ENCODE peak calls at places on chromosomes 13 and 19, in five cellular contexts. W is GDM1; E is HTR-8/SVneo; C is CD8-positive, alpha-beta memory T cell; R is fibroblast of lung. Q is an unnamed sample.

GRCh38 chr19:4369888-4370260 is 26.5 kb downstream of the MPND start:
- DNase-seq in C (peak; percentile 72), W (peak; percentile 65), E (no peak), R (peak; percentile 56), Q (no peak)

GRCh38 chr19:12788025-12788681 is 3.1 kb upstream of the JUNB start:
- DNase-seq in C (no peak), E (no peak), R (no peak), W (no peak), Q (no peak)

GRCh38 chr19:926595-927043 is 784 bp downstream of the ARID3A start:
- DNase-seq in R (no peak), W (no peak), C (no peak), E (no peak), Q (no peak)

GRCh38 chr13:46124967-46125933 is 20.4 kb upstream of the CPB2 start:
- DNase-seq in W (peak; percentile 47), C (no peak), E (no peak), R (no peak), Q (no peak)

GRCh38 chr19:45640849-45641273 is 1.7 kb upstream of the EML2 start:
- DNase-seq in R (no peak), C (peak; percentile 22), W (no peak), E (no peak), Q (no peak)

GRCh38 chr13:30796833-30797601 is 61.7 kb downstream of the ALOX5AP start:
- DNase-seq in R (peak; percentile 81), W (no peak), E (no peak), C (no peak), Q (peak; percentile 58)

GRCh38 chr13:42740753-42741152 is 40.6 kb upstream of the FAM216B start:
- DNase-seq in W (no peak), E (no peak), C (no peak), R (no peak), Q (no peak)

GRCh38 chr13:87344176-87344575 is 327.0 kb upstream of the SLITRK5 start:
- DNase-seq in W (no peak), R (peak; percentile 50), C (no peak), E (peak; percentile 12), Q (no peak)

GRCh38 chr19:15438124-15438496 is 11.6 kb downstream of the WIZ start:
- DNase-seq in E (no peak), R (no peak), W (no peak), C (no peak), Q (no peak)

GRCh38 chr13:41588899-41589298 is 131.5 kb downstream of the RGCC start:
- DNase-seq in C (no peak), R (peak; percentile 95), E (peak; percentile 32), W (peak; percentile 28), Q (no peak)

GRCh38 chr13:110258876-110259631 is 47.9 kb downstream of the COL4A1 start:
- DNase-seq in C (no peak), W (no peak), R (peak; percentile 54), E (no peak), Q (no peak)

GRCh38 chr19:51702103-51702753 is 9.1 kb downstream of the SPACA6 start:
- DNase-seq in C (no peak), R (peak; percentile 39), E (no peak), W (no peak), Q (no peak)

GRCh38 chr13:64073203-64073602 is 2657.6 kb upstream of the PCDH20 start:
- DNase-seq in R (no peak), C (no peak), E (no peak), W (no peak), Q (no peak)

GRCh38 chr13:81171065-81171647 is 830.2 kb upstream of the SPRY2 start:
- DNase-seq in W (no peak), C (no peak), R (peak; percentile 3), E (peak; percentile 1), Q (peak; percentile 24)

GRCh38 chr13:44759222-44759721 is 183.1 kb upstream of the TSC22D1 start:
- DNase-seq in W (no peak), R (peak; percentile 52), C (no peak), E (no peak), Q (peak; percentile 54)

GRCh38 chr19:48480476-48481190 is 11.5 kb downstream of the CYTH2 start:
- DNase-seq in E (no peak), C (peak; percentile 56), W (no peak), R (peak; percentile 51), Q (peak; percentile 22)

GRCh38 chr19:14575428-14575980 is 3.6 kb upstream of the NDUFB7 start:
- DNase-seq in E (no peak), W (no peak), R (no peak), C (no peak), Q (no peak)

GRCh38 chr19:13037718-13038117 is 42.4 kb downstream of the NFIX start:
- DNase-seq in W (no peak), E (no peak), R (no peak), C (no peak), Q (no peak)

GRCh38 chr19:38731654-38732301 is 12.5 kb downstream of the CAPN12 start:
- DNase-seq in C (no peak), E (no peak), W (no peak), R (no peak), Q (no peak)

GRCh38 chr13:70520275-70520674 is 412.0 kb upstream of the KLHL1 start:
- DNase-seq in W (no peak), E (no peak), R (no peak), C (no peak), Q (no peak)

GRCh38 chr19:5042556-5042955 is 73.6 kb downstream of the KDM4B start:
- DNase-seq in C (no peak), R (no peak), E (no peak), W (no peak), Q (no peak)

GRCh38 chr13:111228262-111229144 is 91.9 kb upstream of the TEX29 start:
- DNase-seq in W (no peak), C (no peak), R (peak; percentile 93), E (no peak), Q (no peak)

GRCh38 chr13:76812206-76812882 is 73.9 kb downstream of the KCTD12 start:
- DNase-seq in W (no peak), R (no peak), E (no peak), C (no peak), Q (no peak)

GRCh38 chr13:99425485-99426341 is 75.6 kb upstream of the TM9SF2 start:
- DNase-seq in C (peak; percentile 29), R (no peak), E (no peak), W (peak; percentile 43), Q (no peak)

GRCh38 chr19:3105641-3106508 is 11.7 kb downstream of the GNA11 start:
- DNase-seq in E (no peak), C (no peak), W (no peak), R (no peak), Q (no peak)

GRCh38 chr19:56508282-56508778 is 675 bp downstream of the ZNF471 start:
- DNase-seq in R (no peak), W (no peak), E (no peak), C (no peak), Q (no peak)

GRCh38 chr19:52941941-52942370 is 18.7 kb upstream of the ZNF888 start:
- DNase-seq in R (peak; percentile 23), W (peak; percentile 4), E (no peak), C (no peak), Q (peak; percentile 57)

GRCh38 chr19:20565321-20566018 is at the start of gene ZNF737:
- DNase-seq in R (peak; percentile 93), C (peak; percentile 91), W (peak; percentile 82), E (peak; percentile 74), Q (peak; percentile 98)

GRCh38 chr19:47514151-47514868 is 553 bp downstream of the NAPA start:
- DNase-seq in R (no peak), C (no peak), W (no peak), E (no peak), Q (no peak)